ENCODE peak calls at places on chromosomes 12 and 14, in eight cellular contexts. D is transverse colon, I is HCT116, Y is HL-60, L is SK-N-SH, N is HepG2, U is sigmoid colon, A is breast epithelium. O is an unnamed sample.

GRCh38 chr14:34911209-34912150 is 36.3 kb upstream of the BAZ1A start:
- DNase-seq in D (no peak), I (no peak), Y (no peak), L (no peak), N (no peak), U (no peak), A (no peak), O (no peak)

GRCh38 chr12:118650586-118650960 is 274.2 kb downstream of the SUDS3 start:
- DNase-seq in D (no peak), I (no peak), Y (no peak), L (no peak), N (no peak), U (no peak), A (no peak), O (no peak)

GRCh38 chr14:86673523-86673969 is 1143.6 kb downstream of the FLRT2 start:
- DNase-seq in D (no peak), I (no peak), Y (no peak), L (no peak), N (peak; percentile 75), U (no peak), A (no peak), O (no peak)

GRCh38 chr14:68663385-68664076 is 129.3 kb downstream of the ZFP36L1 start:
- DNase-seq in D (no peak), I (no peak), Y (no peak), L (no peak), N (no peak), U (peak; percentile 56), A (no peak), O (no peak)

GRCh38 chr14:68486033-68486732 is 306.7 kb downstream of the ZFP36L1 start:
- DNase-seq in D (no peak), I (no peak), Y (no peak), L (no peak), N (peak; percentile 50), U (no peak), A (no peak), O (no peak)

GRCh38 chr12:96878704-96879103 is 28.4 kb upstream of the NEDD1 start:
- DNase-seq in D (no peak), I (no peak), Y (no peak), L (no peak), N (no peak), U (no peak), A (no peak), O (no peak)

GRCh38 chr14:91339076-91339475 is 78.5 kb downstream of the CCDC88C start:
- DNase-seq in D (no peak), I (no peak), Y (no peak), L (no peak), N (no peak), U (no peak), A (no peak), O (no peak)

GRCh38 chr14:103695331-103696026 is 19.8 kb downstream of the XRCC3 start:
- DNase-seq in D (no peak), I (no peak), Y (no peak), L (peak; percentile 44), N (no peak), U (no peak), A (no peak), O (no peak)

GRCh38 chr12:52313926-52314325 is 7.3 kb downstream of the KRT83 start:
- DNase-seq in D (no peak), I (no peak), Y (no peak), L (no peak), N (no peak), U (no peak), A (no peak), O (no peak)

DNA sequence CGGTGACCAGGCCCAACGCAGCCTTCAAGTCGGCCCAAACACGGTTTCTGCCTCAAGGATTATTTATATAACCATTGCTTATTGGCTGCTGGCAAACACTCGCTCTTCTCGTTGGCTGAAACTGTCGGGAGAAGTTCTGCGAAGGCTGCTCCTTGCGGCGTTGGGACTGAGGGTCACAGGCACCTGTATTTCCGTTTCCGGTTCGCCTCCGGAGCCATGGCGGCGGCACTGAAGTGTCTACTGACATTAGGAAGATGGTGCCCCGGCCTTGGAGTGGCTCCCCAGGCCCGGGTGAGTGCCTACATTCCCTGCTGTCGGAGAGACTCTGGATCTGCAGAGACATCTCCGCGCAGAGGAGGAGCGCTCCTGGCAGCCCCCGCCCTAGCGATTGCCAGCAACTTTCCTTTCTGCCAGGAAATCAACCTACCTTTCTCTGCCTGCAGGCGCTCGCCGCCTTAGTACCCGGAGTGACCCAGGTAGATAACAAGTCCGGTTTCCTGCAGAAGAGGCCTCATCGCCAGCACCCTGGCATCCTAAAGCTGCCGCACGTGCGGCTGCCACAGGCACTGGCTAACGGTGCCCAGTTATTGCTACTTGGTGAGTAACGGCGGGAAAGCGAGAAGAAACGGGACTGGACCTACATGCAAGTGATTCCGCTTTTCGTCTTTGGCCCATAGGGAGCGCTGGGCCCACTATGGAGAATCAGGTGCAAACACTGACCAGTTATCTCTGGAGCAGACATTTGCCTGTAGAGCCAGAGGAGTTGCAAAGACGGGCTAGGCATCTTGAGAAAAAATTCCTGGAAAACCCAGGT is at the start of gene METTL17:
- DNase-seq in D (peak; percentile 92), I (peak; percentile 93), Y (peak; percentile 38), L (peak; percentile 85), N (peak; percentile 98), U (peak; percentile 98), A (peak; percentile 93), O (peak; percentile 98)
- TF ChIP-seq POLR2AphosphoS5 in D (peak; percentile 83), I (peak; percentile 58), Y (peak; percentile 88), L (peak; percentile 70), N (peak; percentile 81), U (peak; percentile 54), A (peak; percentile 76), O (peak; percentile 89)

GRCh38 chr12:27162229-27162537 is 79.8 kb upstream of the C12orf71 start:
- DNase-seq in D (no peak), I (no peak), Y (no peak), L (no peak), N (no peak), U (no peak), A (no peak), O (no peak)

GRCh38 chr12:27163048-27163715 is 80.8 kb upstream of the C12orf71 start:
- DNase-seq in D (no peak), I (no peak), Y (no peak), L (no peak), N (no peak), U (no peak), A (no peak), O (no peak)

GRCh38 chr12:27164330-27165045 is 79.6 kb upstream of the STK38L start:
- DNase-seq in D (no peak), I (no peak), Y (no peak), L (no peak), N (no peak), U (no peak), A (no peak), O (no peak)

GRCh38 chr12:27161458-27162228 is 79.3 kb upstream of the C12orf71 start:
- DNase-seq in D (no peak), I (no peak), Y (no peak), L (no peak), N (no peak), U (no peak), A (no peak), O (no peak)

GRCh38 chr12:27163894-27164293 is 80.2 kb upstream of the STK38L start:
- DNase-seq in D (no peak), I (no peak), Y (no peak), L (no peak), N (no peak), U (no peak), A (no peak), O (no peak)
- H3K4me3 ChIP-seq in D (no peak overlapping the region), I (no peak overlapping the region), Y (no peak overlapping the region), L (no peak overlapping the region), N (no peak overlapping the region), U (no peak overlapping the region), A (no peak overlapping the region), O (no peak overlapping the region)

GRCh38 chr12:58601529-58601928 is 318.8 kb downstream of the LRIG3 start:
- DNase-seq in D (no peak), I (no peak), Y (no peak), L (no peak), N (no peak), U (no peak), A (no peak), O (no peak)

GRCh38 chr12:58592817-58593216 is 327.5 kb downstream of the LRIG3 start:
- DNase-seq in D (no peak), I (no peak), Y (no peak), L (no peak), N (no peak), U (no peak), A (no peak), O (no peak)

GRCh38 chr12:58593557-58594304 is 326.6 kb downstream of the LRIG3 start:
- DNase-seq in D (no peak), I (peak; percentile 6), Y (no peak), L (no peak), N (no peak), U (no peak), A (no peak), O (no peak)

GRCh38 chr12:58602179-58602578 is 318.1 kb downstream of the LRIG3 start:
- DNase-seq in D (no peak), I (no peak), Y (no peak), L (no peak), N (no peak), U (no peak), A (no peak), O (no peak)

DNA sequence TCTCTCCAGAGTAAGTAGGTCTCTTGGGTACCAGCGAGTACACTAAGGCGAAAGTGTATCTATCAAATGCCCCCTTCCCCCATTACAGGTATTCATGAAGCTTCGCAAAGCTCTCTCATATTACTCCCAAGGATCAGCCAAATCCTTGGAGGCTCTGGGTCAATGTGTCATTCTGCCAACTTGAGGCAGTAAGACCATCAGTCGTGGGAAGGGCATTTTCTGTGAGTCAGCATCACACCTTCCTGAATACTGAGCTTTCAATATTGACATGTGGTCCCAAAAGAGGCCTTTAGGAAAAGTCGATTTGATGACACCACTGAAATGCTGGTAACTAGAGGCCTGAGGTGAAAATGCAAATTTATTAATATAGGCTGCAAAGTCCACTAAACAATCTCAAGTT is 323.9 kb downstream of the LRIG3 start:
- DNase-seq in D (no peak), I (no peak), Y (no peak), L (no peak), N (no peak), U (no peak), A (no peak), O (no peak)
- H3K27ac ChIP-seq in D (no peak overlapping the region), I (no peak overlapping the region), Y (no peak overlapping the region), L (no peak overlapping the region), N (no peak overlapping the region), U (no peak overlapping the region), A (no peak overlapping the region), O (no peak overlapping the region)

GRCh38 chr14:21229821-21230220 is 39.4 kb downstream of the HNRNPC start:
- DNase-seq in D (no peak), I (no peak), Y (no peak), L (no peak), N (no peak), U (no peak), A (no peak), O (no peak)

GRCh38 chr14:21236948-21237797 is 32.1 kb downstream of the HNRNPC start:
- DNase-seq in D (no peak), I (no peak), Y (no peak), L (no peak), N (no peak), U (no peak), A (no peak), O (no peak)

GRCh38 chr14:21234112-21234511 is 35.1 kb downstream of the HNRNPC start:
- DNase-seq in D (no peak), I (no peak), Y (no peak), L (no peak), N (no peak), U (no peak), A (no peak), O (no peak)

GRCh38 chr14:21231020-21231652 is 38.1 kb downstream of the HNRNPC start:
- DNase-seq in D (no peak), I (no peak), Y (no peak), L (no peak), N (no peak), U (no peak), A (no peak), O (no peak)

GRCh38 chr14:21233457-21234076 is 35.7 kb downstream of the HNRNPC start:
- DNase-seq in D (no peak), I (no peak), Y (no peak), L (no peak), N (peak; percentile 40), U (no peak), A (no peak), O (no peak)
- TF ChIP-seq POLR2AphosphoS5 in D (no peak), I (no peak), Y (no peak), L (peak; percentile 13), N (no peak), U (no peak), A (no peak), O (no peak)